ENCODE peak calls at places on chromosomes 6 and 20, in six cellular contexts. W, H, J, L, Y and D are unnamed samples.

GRCh38 chr6:111890981-111891380 is 17.7 kb upstream of the FYN start:
- DNase-seq in Y (no peak), H (no peak), J (no peak), L (no peak), W (no peak), D (peak; percentile 64)

GRCh38 chr20:51318058-51318960 is 224.2 kb downstream of the NFATC2 start:
- DNase-seq in W (no peak), H (peak; percentile 52), L (peak; percentile 84), Y (peak; percentile 93), J (peak; percentile 51), D (peak; percentile 55)

GRCh38 chr6:24431045-24431451 is 28.3 kb downstream of the MRS2 start:
- DNase-seq in Y (peak; percentile 72), W (peak; percentile 43), L (peak; percentile 28), H (peak; percentile 74), J (peak; percentile 38), D (peak; percentile 65)

GRCh38 chr6:38901802-38902522 is 146.6 kb upstream of the GLP1R start:
- DNase-seq in Y (peak; percentile 50), L (no peak), W (no peak), J (no peak), H (no peak), D (no peak)

GRCh38 chr6:110326609-110327008 is 31.5 kb downstream of the METTL24 start:
- DNase-seq in J (no peak), Y (no peak), L (no peak), W (no peak), H (no peak), D (no peak)

GRCh38 chr20:25139061-25139705 is 56.3 kb upstream of the ENTPD6 start:
- DNase-seq in J (peak; percentile 32), W (no peak), L (peak; percentile 31), Y (peak; percentile 52), H (peak; percentile 73), D (no peak)

GRCh38 chr6:47134476-47135189 is 92.5 kb upstream of the ADGRF1 start:
- DNase-seq in L (no peak), H (peak; percentile 99), J (peak; percentile 88), W (no peak), Y (no peak), D (peak; percentile 60)

GRCh38 chr20:41278936-41279335 is 38.6 kb downstream of the ZHX3 start:
- DNase-seq in Y (no peak), J (no peak), W (no peak), L (no peak), H (no peak), D (no peak)

GRCh38 chr6:73985891-73986290 is 289.9 kb downstream of the CD109 start:
- DNase-seq in W (no peak), Y (peak; percentile 43), H (peak; percentile 50), J (peak; percentile 12), L (peak; percentile 39), D (peak; percentile 84)

GRCh38 chr20:51666126-51666525 is 102.1 kb downstream of the ATP9A start:
- DNase-seq in Y (no peak), L (no peak), W (no peak), J (no peak), H (peak; percentile 73), D (no peak)

GRCh38 chr6:31666337-31666960 is 569 bp downstream of the CSNK2B start:
- DNase-seq in W (no peak), J (no peak), Y (no peak), L (no peak), H (no peak), D (peak; percentile 65)

GRCh38 chr6:161021543-161021942 is 30.0 kb downstream of the MAP3K4 start:
- DNase-seq in H (no peak), J (no peak), Y (no peak), W (no peak), L (no peak), D (no peak)

GRCh38 chr6:6712258-6712978 is 123.9 kb downstream of the LY86 start:
- DNase-seq in J (peak; percentile 38), W (no peak), L (no peak), Y (no peak), H (peak; percentile 94), D (peak; percentile 95)

GRCh38 chr6:143346004-143346403 is 104.5 kb downstream of the ADAT2 start:
- DNase-seq in J (no peak), H (no peak), W (no peak), L (no peak), Y (no peak), D (peak; percentile 34)

GRCh38 chr6:37141291-37142046 is 28.5 kb upstream of the PIM1 start:
- DNase-seq in L (peak; percentile 85), W (peak; percentile 39), H (no peak), J (no peak), Y (peak; percentile 97), D (peak; percentile 27)

GRCh38 chr6:33880104-33880678 is 76.4 kb upstream of the MLN start:
- DNase-seq in L (peak; percentile 26), W (no peak), Y (peak; percentile 19), H (no peak), J (no peak), D (no peak)

GRCh38 chr6:16730720-16731502 is 30.3 kb downstream of the ATXN1 start:
- DNase-seq in L (no peak), W (peak; percentile 63), H (no peak), Y (no peak), J (no peak), D (no peak)

GRCh38 chr6:148776321-148776966 is 29.6 kb downstream of the UST start:
- DNase-seq in H (peak; percentile 67), W (no peak), Y (no peak), J (no peak), L (no peak), D (peak; percentile 91)

GRCh38 chr20:3412600-3413392 is 5.3 kb upstream of the DNAAF9 start:
- DNase-seq in H (no peak), J (no peak), L (no peak), W (no peak), Y (no peak), D (no peak)

GRCh38 chr6:16334671-16335070 is 96.3 kb downstream of the GMPR start:
- DNase-seq in H (peak; percentile 85), Y (no peak), J (no peak), L (no peak), W (no peak), D (peak; percentile 97)

GRCh38 chr20:35312348-35312747 is 20.1 kb upstream of the FAM83C start:
- DNase-seq in J (peak; percentile 62), W (no peak), L (no peak), H (peak; percentile 98), Y (peak; percentile 35), D (peak; percentile 92)

GRCh38 chr20:21237956-21238355 is 65.2 kb upstream of the XRN2 start:
- DNase-seq in W (no peak), L (no peak), H (peak; percentile 67), Y (no peak), J (no peak), D (peak; percentile 33)

GRCh38 chr6:170278743-170279094 is 12.2 kb downstream of the DLL1 start:
- DNase-seq in J (no peak), W (no peak), H (no peak), L (no peak), Y (no peak), D (no peak)

GRCh38 chr6:12241493-12242214 is 48.5 kb upstream of the EDN1 start:
- DNase-seq in Y (no peak), J (no peak), H (no peak), L (no peak), W (no peak), D (peak; percentile 36)

GRCh38 chr20:40689100-40689942 is at the start of gene MAFB:
- DNase-seq in H (peak; percentile 6), L (peak; percentile 96), J (no peak), Y (peak; percentile 85), W (peak; percentile 90), D (peak; percentile 98)

GRCh38 chr20:50919567-50919966 is 11.7 kb downstream of the ADNP start:
- DNase-seq in W (no peak), L (no peak), J (no peak), Y (no peak), H (peak; percentile 58), D (peak; percentile 89)

GRCh38 chr6:109455161-109455501 is 441 bp downstream of the MICAL1 start:
- DNase-seq in L (no peak), H (no peak), J (no peak), Y (peak; percentile 72), W (peak; percentile 29), D (peak; percentile 46)

GRCh38 chr6:23659125-23659524 is 466.9 kb upstream of the NRSN1 start:
- DNase-seq in J (no peak), L (peak; percentile 72), W (no peak), H (peak; percentile 64), Y (peak; percentile 77), D (peak; percentile 9)

GRCh38 chr20:49501917-49502316 is 19.4 kb upstream of the KCNB1 start:
- DNase-seq in H (peak; percentile 37), Y (peak; percentile 73), W (no peak), L (peak; percentile 21), J (peak; percentile 85), D (peak; percentile 51)

GRCh38 chr6:141484726-141485125 is 648.0 kb upstream of the GJE1 start:
- DNase-seq in Y (no peak), J (no peak), L (no peak), W (peak; percentile 86), H (no peak), D (no peak)

GRCh38 chr20:9025643-9026042 is 43.2 kb upstream of the PLCB4 start:
- DNase-seq in H (peak; percentile 73), W (no peak), Y (no peak), J (no peak), L (no peak), D (peak; percentile 83)

GRCh38 chr6:109174911-109175310 is 79.6 kb downstream of the CEP57L1 start:
- DNase-seq in J (no peak), H (no peak), L (no peak), Y (no peak), W (no peak), D (peak; percentile 50)

GRCh38 chr6:151432650-151433049 is 19.3 kb downstream of the RMND1 start:
- DNase-seq in L (no peak), W (no peak), H (no peak), J (no peak), Y (no peak), D (no peak)

GRCh38 chr6:20589266-20589665 is 55.0 kb downstream of the CDKAL1 start:
- DNase-seq in H (peak; percentile 57), W (no peak), L (no peak), J (no peak), Y (no peak), D (no peak)

GRCh38 chr6:1393641-1394283 is 4.4 kb downstream of the FOXF2 start:
- DNase-seq in W (no peak), J (no peak), H (no peak), Y (peak; percentile 42), L (peak; percentile 52), D (no peak)
- TF ChIP-seq EZH2 in W (no peak), J (no peak), H (peak; percentile 28), Y (peak; percentile 97), L (peak; percentile 98), D (no peak)

GRCh38 chr6:53347250-53347920 is 1.4 kb downstream of the ELOVL5 start:
- DNase-seq in H (peak; percentile 64), Y (peak; percentile 42), W (peak; percentile 43), J (no peak), L (no peak), D (peak; percentile 50)
- TF ChIP-seq EZH2phosphoT487 in H (no peak), Y (no peak), W (no peak), J (no peak), L (no peak), D (no peak)

GRCh38 chr6:10412948-10413849 is 1.7 kb downstream of the TFAP2A start:
- DNase-seq in H (peak; percentile 88), L (peak; percentile 14), Y (peak; percentile 68), W (peak; percentile 73), J (no peak), D (peak; percentile 70)
- TF ChIP-seq EZH2 in H (no peak), L (peak; percentile 99), Y (peak; percentile 98), W (no peak), J (no peak), D (peak; percentile 75)

GRCh38 chr6:15247214-15247749 is 1.4 kb downstream of the JARID2 start:
- DNase-seq in L (peak; percentile 19), W (no peak), H (no peak), Y (no peak), J (no peak), D (no peak)
- TF ChIP-seq EZH2phosphoT487 in L (no peak), W (no peak), H (no peak), Y (no peak), J (no peak), D (no peak)